ENCODE peak calls at places on chromosomes 13 and 19, in four cellular contexts. One of them, this sample, is unnamed. For H3K4me1, the result is how much of the 10 kb centered on the place peaks cover.

GRCh38 chr13:45178349-45179142 is 22.3 kb downstream of the KCTD4 start:
- DNase-seq in transverse colon: no peak
- DNase-seq in prostate gland: no peak
- DNase-seq in adrenal gland: no peak
- DNase-seq in this sample: no peak

GRCh38 chr19:10419646-10420443 is 493 bp upstream of the PDE4A start:
- DNase-seq in transverse colon: no peak
- DNase-seq in prostate gland: no peak
- DNase-seq in adrenal gland: no peak
- DNase-seq in this sample: no peak

GRCh38 chr19:4525563-4526002 is 7.3 kb upstream of the PLIN4 start:
- DNase-seq in transverse colon: no peak
- DNase-seq in prostate gland: no peak
- DNase-seq in adrenal gland: no peak
- DNase-seq in this sample: no peak

GRCh38 chr19:7863157-7863970 is 10.8 kb downstream of the PRR36 start:
- DNase-seq in transverse colon: no peak
- DNase-seq in prostate gland: no peak
- DNase-seq in adrenal gland: no peak
- DNase-seq in this sample: no peak

GRCh38 chr13:37392389-37392788 is 206.2 kb downstream of the POSTN start:
- DNase-seq in transverse colon: no peak
- DNase-seq in prostate gland: no peak
- DNase-seq in adrenal gland: no peak
- DNase-seq in this sample: no peak

GRCh38 chr19:14375055-14375581 is 6.1 kb upstream of the ADGRE5 start:
- DNase-seq in transverse colon: peak
- DNase-seq in prostate gland: no peak
- DNase-seq in adrenal gland: no peak
- DNase-seq in this sample: peak

GRCh38 chr19:8663920-8664670 is 33.7 kb downstream of the NFILZ start:
- DNase-seq in transverse colon: no peak
- DNase-seq in prostate gland: no peak
- DNase-seq in adrenal gland: no peak
- DNase-seq in this sample: no peak

GRCh38 chr19:29499921-29500590 is 25.7 kb upstream of the VSTM2B start:
- DNase-seq in transverse colon: no peak
- DNase-seq in prostate gland: no peak
- DNase-seq in adrenal gland: no peak
- DNase-seq in this sample: no peak

GRCh38 chr13:52725302-52725701 is 14.3 kb downstream of the CNMD start:
- DNase-seq in transverse colon: no peak
- DNase-seq in prostate gland: no peak
- DNase-seq in adrenal gland: no peak
- DNase-seq in this sample: no peak

GRCh38 chr19:40466219-40467006 is at the start of gene SPTBN4:
- DNase-seq in transverse colon: peak
- DNase-seq in prostate gland: no peak
- DNase-seq in adrenal gland: no peak
- DNase-seq in this sample: peak

GRCh38 chr19:28387507-28387906 is 825.4 kb downstream of the UQCRFS1 start:
- DNase-seq in transverse colon: no peak
- DNase-seq in prostate gland: no peak
- DNase-seq in adrenal gland: no peak
- DNase-seq in this sample: no peak

GRCh38 chr13:54185785-54186184 is 1157.2 kb downstream of the OLFM4 start:
- DNase-seq in transverse colon: no peak
- DNase-seq in prostate gland: no peak
- DNase-seq in adrenal gland: no peak
- DNase-seq in this sample: no peak

GRCh38 chr19:50276370-50277063 is 52.7 kb downstream of the KCNC3 start:
- DNase-seq in transverse colon: no peak
- DNase-seq in prostate gland: no peak
- DNase-seq in adrenal gland: no peak
- DNase-seq in this sample: no peak

GRCh38 chr19:3154957-3155736 is 19.3 kb downstream of the GNA15 start:
- DNase-seq in transverse colon: peak
- DNase-seq in prostate gland: peak
- DNase-seq in adrenal gland: peak
- DNase-seq in this sample: peak

GRCh38 chr19:19548915-19549537 is 11.0 kb downstream of the CILP2 start:
- DNase-seq in transverse colon: no peak
- DNase-seq in prostate gland: no peak
- DNase-seq in adrenal gland: no peak
- DNase-seq in this sample: no peak

GRCh38 chr13:41533676-41534075 is 76.3 kb downstream of the RGCC start:
- DNase-seq in transverse colon: no peak
- DNase-seq in prostate gland: no peak
- DNase-seq in adrenal gland: no peak
- DNase-seq in this sample: no peak

GRCh38 chr13:33279898-33280549 is 5.5 kb downstream of the STARD13 start:
- DNase-seq in transverse colon: no peak
- DNase-seq in prostate gland: peak
- DNase-seq in adrenal gland: peak
- DNase-seq in this sample: no peak

GRCh38 chr19:45253396-45254027 is 2.4 kb downstream of the MARK4 start:
- DNase-seq in transverse colon: no peak
- DNase-seq in prostate gland: no peak
- DNase-seq in adrenal gland: peak
- DNase-seq in this sample: no peak

DNA sequence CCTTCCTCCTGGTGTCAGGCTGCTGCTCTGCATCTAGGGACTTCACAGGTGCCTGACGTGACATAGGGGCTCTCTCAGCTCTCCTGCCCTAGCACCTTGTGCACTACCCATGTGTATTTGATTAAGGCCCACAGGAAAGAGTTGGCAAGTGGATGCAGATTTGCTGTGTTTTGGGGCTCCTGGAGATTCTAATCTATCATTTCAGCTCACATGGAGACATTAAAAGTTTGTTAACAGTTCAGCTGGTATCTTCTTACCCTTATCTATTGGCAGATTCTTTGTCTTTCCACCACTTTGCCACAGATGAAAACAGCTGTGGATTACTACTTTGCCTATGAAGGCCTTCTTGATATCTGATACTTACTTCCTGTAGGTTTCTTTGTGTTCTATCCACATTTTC is 41.9 kb downstream of the WASF3 start:
- DNase-seq in transverse colon: no peak
- DNase-seq in prostate gland: no peak
- DNase-seq in adrenal gland: no peak
- DNase-seq in this sample: no peak
- H3K4me3 ChIP-seq in transverse colon: no peak
- H3K4me3 ChIP-seq in prostate gland: no peak
- H3K4me3 ChIP-seq in adrenal gland: no peak
- H3K4me3 ChIP-seq in this sample: no peak

GRCh38 chr13:46389985-46390384 is 2.9 kb upstream of the RUBCNL start:
- DNase-seq in transverse colon: peak
- DNase-seq in prostate gland: peak
- DNase-seq in adrenal gland: peak
- DNase-seq in this sample: no peak
- TF ChIP-seq POLR2A in transverse colon: no peak
- TF ChIP-seq POLR2A in prostate gland: no peak
- TF ChIP-seq POLR2A in adrenal gland: no peak
- TF ChIP-seq POLR2A in this sample: no peak

GRCh38 chr13:113857531-113858195 is 6.2 kb downstream of the GAS6 start:
- DNase-seq in transverse colon: no peak
- DNase-seq in prostate gland: no peak
- DNase-seq in adrenal gland: no peak
- DNase-seq in this sample: peak

GRCh38 chr13:113854238-113855011 is 9.5 kb downstream of the GAS6 start:
- DNase-seq in transverse colon: no peak
- DNase-seq in prostate gland: no peak
- DNase-seq in adrenal gland: peak
- DNase-seq in this sample: peak

GRCh38 chr13:113855012-113855921 is 8.6 kb downstream of the GAS6 start:
- DNase-seq in transverse colon: peak
- DNase-seq in prostate gland: no peak
- DNase-seq in adrenal gland: no peak
- DNase-seq in this sample: peak

GRCh38 chr13:113856716-113857065 is 7.2 kb downstream of the GAS6 start:
- DNase-seq in transverse colon: peak
- DNase-seq in prostate gland: no peak
- DNase-seq in adrenal gland: peak
- DNase-seq in this sample: peak

GRCh38 chr13:113855931-113856715 is 7.8 kb downstream of the GAS6 start:
- DNase-seq in transverse colon: no peak
- DNase-seq in prostate gland: no peak
- DNase-seq in adrenal gland: no peak
- DNase-seq in this sample: peak
- H3K4me1 ChIP-seq in transverse colon: half or more
- H3K4me1 ChIP-seq in prostate gland: under half
- H3K4me1 ChIP-seq in adrenal gland: half or more
- H3K4me1 ChIP-seq in this sample: under half

DNA sequence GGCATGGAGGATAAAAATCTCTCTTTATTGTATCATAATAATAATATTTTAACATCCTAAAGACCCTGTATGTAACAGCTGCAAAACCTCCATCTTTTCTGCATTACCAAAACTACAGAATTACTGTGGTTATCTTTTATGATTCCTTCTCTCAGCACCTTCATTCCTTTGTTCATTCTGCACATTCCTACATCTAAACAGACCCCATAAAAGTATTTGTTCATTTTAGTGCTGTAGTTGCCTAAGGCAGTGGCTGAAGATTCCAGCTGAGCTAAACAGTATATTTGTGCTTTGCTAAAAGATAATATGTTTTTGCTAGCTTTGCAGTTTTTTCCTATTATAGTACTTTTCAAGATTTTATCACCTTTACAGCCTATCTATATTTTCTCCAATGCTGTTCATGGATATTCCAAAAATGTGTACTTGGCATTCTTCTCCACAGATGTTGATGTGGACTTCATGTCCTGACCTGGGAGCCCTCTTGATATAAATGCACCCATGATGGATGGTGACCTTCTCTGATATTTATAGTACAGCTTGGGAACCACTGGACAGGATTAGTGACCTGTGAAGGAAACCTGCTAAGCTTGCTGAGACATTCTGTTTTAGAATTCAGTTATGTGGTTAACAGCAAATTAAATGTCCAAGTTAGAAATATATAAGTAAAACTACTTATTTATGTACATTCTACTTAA is 2832.9 kb upstream of the PCDH20 start:
- DNase-seq in transverse colon: no peak
- DNase-seq in prostate gland: no peak
- DNase-seq in adrenal gland: no peak
- DNase-seq in this sample: no peak
- H3K4me3 ChIP-seq in transverse colon: no peak
- H3K4me3 ChIP-seq in prostate gland: no peak
- H3K4me3 ChIP-seq in adrenal gland: no peak
- H3K4me3 ChIP-seq in this sample: no peak

GRCh38 chr13:76879211-76879875 is 6.9 kb downstream of the KCTD12 start:
- DNase-seq in transverse colon: peak
- DNase-seq in prostate gland: peak
- DNase-seq in adrenal gland: peak
- DNase-seq in this sample: peak
- TF ChIP-seq POLR2A in transverse colon: peak
- TF ChIP-seq POLR2A in prostate gland: no peak
- TF ChIP-seq POLR2A in adrenal gland: no peak
- TF ChIP-seq POLR2A in this sample: no peak

DNA sequence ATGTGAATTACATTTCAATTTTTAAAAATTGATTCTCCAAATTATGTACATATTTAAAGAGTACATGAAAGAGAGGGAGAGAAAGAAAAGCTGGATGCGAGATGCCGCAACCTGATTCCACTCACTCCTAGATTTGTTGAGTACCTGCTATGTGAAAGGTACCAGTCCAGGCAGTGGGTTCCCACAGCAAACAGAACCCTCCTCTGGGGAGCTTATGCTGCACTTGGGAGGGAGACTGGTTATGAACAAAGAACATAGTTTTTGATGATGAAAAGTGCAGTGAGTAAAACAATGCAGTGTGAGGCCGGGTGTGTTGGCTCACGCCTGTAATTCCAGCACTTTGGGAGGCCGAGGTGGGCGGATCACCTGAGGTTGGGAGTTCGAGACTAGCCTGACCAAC is 43.4 kb downstream of the ACTN4 start:
- DNase-seq in transverse colon: no peak
- DNase-seq in prostate gland: no peak
- DNase-seq in adrenal gland: no peak
- DNase-seq in this sample: no peak
- H3K4me1 ChIP-seq in transverse colon: half or more
- H3K4me1 ChIP-seq in prostate gland: under half
- H3K4me1 ChIP-seq in adrenal gland: half or more
- H3K4me1 ChIP-seq in this sample: under half

This sample was measured in breast epithelium.